ENCODE peak calls at places on chromosomes 7 and 10, in eight cellular contexts. R is cardiac muscle cell; Z is fibroblast of the conjunctiva; P is glutamatergic neuron; O is HEK293T; U is activated CD8-positive, alpha-beta memory T cell treated with anti-CD3 and anti-CD28 coated beads, Interleukin-2, amount 50 U/mL, for 48 hours; G is natural killer cell; C is activated T-helper 1 cell treated with anti-CD3 and anti-CD28 coated beads, Interleukin-12 subunit alpha, Interleukin-12 subunit beta, Interleukin-2, Interleukin-4 antibody, amounts not matched to agents 30 ng/mL and 10 ng/mL and 1 ng/mL, durations not matched to agents 14 hours and 24 hours and 36 hours. I is an unnamed sample.

GRCh38 chr10:51405580-51406367 is 293.6 kb downstream of the CSTF2T start:
- DNase-seq in O (no peak), R (no peak), Z (no peak), C (no peak), G (no peak), P (no peak), U (no peak), I (peak)

GRCh38 chr7:151699147-151699546 is 177.8 kb downstream of the PRKAG2 start:
- DNase-seq in R (no peak), U (no peak), C (no peak), Z (peak), G (no peak), O (peak), P (no peak), I (no peak)

GRCh38 chr10:125149278-125150047 is 10.9 kb downstream of the CTBP2 start:
- DNase-seq in U (no peak), G (no peak), R (no peak), Z (peak), C (no peak), O (no peak), P (no peak), I (no peak)

GRCh38 chr7:26782501-26782900 is 81.9 kb downstream of the SKAP2 start:
- DNase-seq in Z (no peak), C (no peak), O (no peak), R (no peak), P (no peak), G (no peak), U (no peak), I (no peak)

GRCh38 chr7:141045126-141045841 is 28.6 kb upstream of the TMEM178B start:
- DNase-seq in G (no peak), C (no peak), O (no peak), R (no peak), P (no peak), Z (no peak), U (no peak), I (no peak)

GRCh38 chr7:156327474-156327873 is 313.1 kb upstream of the RNF32 start:
- DNase-seq in O (no peak), U (no peak), Z (no peak), C (no peak), P (no peak), R (no peak), G (no peak), I (no peak)

GRCh38 chr7:7996568-7996967 is 28.0 kb downstream of the GLCCI1 start:
- DNase-seq in Z (no peak), P (no peak), O (peak), C (no peak), G (no peak), U (no peak), R (no peak), I (no peak)

GRCh38 chr10:76352300-76352699 is 920.9 kb downstream of the LRMDA start:
- DNase-seq in P (no peak), G (no peak), C (no peak), U (no peak), O (no peak), Z (peak), R (no peak), I (no peak)

GRCh38 chr7:73960548-73960947 is 67.4 kb upstream of the ELN start:
- DNase-seq in Z (no peak), O (no peak), G (no peak), R (no peak), C (no peak), U (peak), P (no peak), I (no peak)

GRCh38 chr7:139118803-139119485 is 9.4 kb upstream of the ZC3HAV1 start:
- DNase-seq in U (peak), G (no peak), C (no peak), R (no peak), Z (no peak), P (no peak), O (peak), I (no peak)

GRCh38 chr10:52466464-52466863 is 152.4 kb downstream of the DKK1 start:
- DNase-seq in R (no peak), O (no peak), Z (no peak), P (no peak), C (no peak), G (no peak), U (no peak), I (no peak)

GRCh38 chr7:107463139-107464078 is 6.4 kb upstream of the GPR22 start:
- DNase-seq in R (peak), P (peak), U (peak), C (peak), O (peak), G (peak), Z (peak), I (peak)

GRCh38 chr7:98826400-98826799 is 43.4 kb downstream of the TMEM130 start:
- DNase-seq in G (no peak), C (no peak), O (no peak), R (no peak), P (no peak), U (no peak), Z (no peak), I (no peak)

GRCh38 chr10:77463967-77464745 is 173.5 kb downstream of the KCNMA1 start:
- DNase-seq in P (no peak), C (no peak), Z (no peak), R (no peak), U (no peak), O (no peak), G (no peak), I (no peak)

GRCh38 chr10:18737841-18738240 is 78.6 kb downstream of the ARL5B start:
- DNase-seq in Z (peak), O (no peak), U (no peak), C (no peak), P (no peak), R (no peak), G (no peak), I (no peak)

GRCh38 chr7:84081973-84082522 is 112.5 kb downstream of the SEMA3A start:
- DNase-seq in O (no peak), U (no peak), Z (no peak), C (no peak), R (no peak), P (no peak), G (no peak), I (no peak)

GRCh38 chr7:105906690-105907089 is 30.3 kb upstream of the ATXN7L1 start:
- DNase-seq in R (no peak), U (no peak), P (no peak), C (no peak), O (no peak), Z (no peak), G (no peak), I (no peak)

GRCh38 chr10:132654708-132655661 is 117.4 kb downstream of the INPP5A start:
- DNase-seq in U (peak), P (peak), R (peak), O (peak), C (no peak), Z (peak), G (peak), I (peak)

GRCh38 chr7:29270979-29271658 is 76.5 kb downstream of the CHN2 start:
- DNase-seq in U (no peak), P (no peak), C (no peak), Z (no peak), O (no peak), G (no peak), R (no peak), I (no peak)

GRCh38 chr10:71326464-71326881 is 7.4 kb downstream of the SLC29A3 start:
- DNase-seq in Z (no peak), R (no peak), G (no peak), O (no peak), P (no peak), C (no peak), U (no peak), I (no peak)

GRCh38 chr10:50540069-50540825 is 83.5 kb downstream of the SGMS1 start:
- DNase-seq in R (no peak), U (no peak), P (no peak), O (no peak), G (no peak), C (no peak), Z (no peak), I (no peak)

GRCh38 chr7:157580324-157580723 is 243.5 kb downstream of the DNAJB6 start:
- DNase-seq in R (no peak), G (no peak), U (no peak), P (no peak), Z (no peak), C (no peak), O (no peak), I (no peak)

GRCh38 chr7:4607321-4607729 is 74.8 kb upstream of the FOXK1 start:
- DNase-seq in U (no peak), P (no peak), C (no peak), R (no peak), G (no peak), O (no peak), Z (no peak), I (no peak)

GRCh38 chr10:15881542-15881941 is 21.2 kb upstream of the MINDY3 start:
- DNase-seq in Z (no peak), R (no peak), P (no peak), G (no peak), U (no peak), C (no peak), O (no peak), I (no peak)

GRCh38 chr10:44990302-44990655 is 10.4 kb upstream of the ZNF22 start:
- DNase-seq in P (peak), R (peak), Z (no peak), U (no peak), C (no peak), G (no peak), O (no peak), I (peak)

GRCh38 chr10:87918254-87918859 is 54.9 kb downstream of the PTEN start:
- DNase-seq in Z (no peak), R (no peak), G (no peak), U (no peak), C (no peak), P (no peak), O (no peak), I (no peak)

GRCh38 chr7:129494041-129494440 is 8.3 kb upstream of the SMKR1 start:
- DNase-seq in C (peak), U (no peak), G (no peak), Z (peak), R (no peak), O (no peak), P (no peak), I (no peak)

GRCh38 chr10:94320285-94320914 is 42.3 kb downstream of the NOC3L start:
- DNase-seq in G (peak), R (peak), Z (peak), U (peak), C (peak), P (peak), O (peak), I (peak)

GRCh38 chr7:100162874-100163533 is 4.5 kb upstream of the TRAPPC14 start:
- DNase-seq in R (no peak), P (no peak), G (no peak), C (no peak), O (no peak), U (no peak), Z (no peak), I (no peak)